ENCODE peak calls at places on chromosomes 5 and 9, in seven cellular contexts. N is transverse colon, O is tibial nerve, V is A549, B is stomach, Q is ovary, T is HepG2. Z is an unnamed sample.

GRCh38 chr5:112576298-112576925 is 157.3 kb upstream of the EPB41L4A start:
- DNase-seq in N (no peak), O (no peak), V (no peak), B (no peak), Q (no peak), T (no peak), Z (no peak)

GRCh38 chr9:113649054-113649453 is 185.5 kb downstream of the RGS3 start:
- DNase-seq in N (peak; percentile 34), O (no peak), V (no peak), B (no peak), Q (peak; percentile 67), T (no peak), Z (no peak)

GRCh38 chr9:110015759-110016158 is 192.2 kb downstream of the C9orf152 start:
- DNase-seq in N (no peak), O (no peak), V (peak; percentile 56), B (no peak), Q (no peak), T (no peak), Z (no peak)

GRCh38 chr5:142600611-142601360 is 85.1 kb downstream of the FGF1 start:
- DNase-seq in N (peak; percentile 18), O (peak; percentile 60), V (peak; percentile 31), B (peak; percentile 50), Q (peak; percentile 24), T (peak; percentile 10), Z (no peak)

GRCh38 chr9:118059520-118060278 is 355.5 kb downstream of the TLR4 start:
- DNase-seq in N (no peak), O (no peak), V (peak; percentile 2), B (peak; percentile 34), Q (no peak), T (peak; percentile 1), Z (no peak)

GRCh38 chr5:123204224-123204623 is 115.2 kb downstream of the PRDM6 start:
- DNase-seq in N (no peak), O (no peak), V (no peak), B (no peak), Q (no peak), T (no peak), Z (no peak)

GRCh38 chr9:25678147-25678666 is at the start of gene TUSC1:
- DNase-seq in N (peak; percentile 84), O (peak; percentile 54), V (peak; percentile 70), B (peak; percentile 75), Q (peak; percentile 90), T (no peak), Z (peak; percentile 93)

GRCh38 chr5:90866915-90867715 is 308.5 kb downstream of the ADGRV1 start:
- DNase-seq in N (no peak), O (no peak), V (peak; percentile 48), B (no peak), Q (no peak), T (peak; percentile 71), Z (no peak)

GRCh38 chr5:126016256-126016655 is 407.0 kb upstream of the GRAMD2B start:
- DNase-seq in N (no peak), O (no peak), V (no peak), B (no peak), Q (peak; percentile 26), T (no peak), Z (no peak)

GRCh38 chr9:114281421-114282103 is 41.3 kb upstream of the ORM1 start:
- DNase-seq in N (no peak), O (no peak), V (peak; percentile 32), B (no peak), Q (peak; percentile 93), T (no peak), Z (no peak)

GRCh38 chr9:120924698-120925534 is 1.7 kb downstream of the TRAF1 start:
- DNase-seq in N (no peak), O (no peak), V (no peak), B (no peak), Q (no peak), T (no peak), Z (no peak)

GRCh38 chr5:61330341-61330878 is 1.6 kb upstream of the ZSWIM6 start:
- DNase-seq in N (peak; percentile 64), O (no peak), V (peak; percentile 69), B (no peak), Q (peak; percentile 46), T (peak; percentile 10), Z (no peak)

GRCh38 chr5:169527863-169528262 is 55.7 kb upstream of the SPDL1 start:
- DNase-seq in N (no peak), O (no peak), V (no peak), B (no peak), Q (no peak), T (no peak), Z (no peak)

GRCh38 chr9:92969516-92970466 is 22.5 kb downstream of the FGD3 start:
- DNase-seq in N (no peak), O (no peak), V (no peak), B (peak; percentile 23), Q (no peak), T (no peak), Z (no peak)

GRCh38 chr5:133884525-133885311 is 83.7 kb downstream of the C5orf15 start:
- DNase-seq in N (no peak), O (no peak), V (no peak), B (no peak), Q (no peak), T (no peak), Z (no peak)

GRCh38 chr9:83706703-83707517 is 848 bp downstream of the UBQLN1 start:
- DNase-seq in N (peak; percentile 35), O (no peak), V (peak; percentile 28), B (peak; percentile 34), Q (peak; percentile 54), T (peak; percentile 30), Z (no peak)

GRCh38 chr9:116594552-116594951 is 92.6 kb upstream of the TRIM32 start:
- DNase-seq in N (no peak), O (no peak), V (peak; percentile 40), B (no peak), Q (no peak), T (no peak), Z (no peak)

GRCh38 chr5:164504141-164504772 is 998.8 kb downstream of the MAT2B start:
- DNase-seq in N (peak; percentile 15), O (no peak), V (peak; percentile 57), B (peak; percentile 36), Q (no peak), T (peak; percentile 34), Z (no peak)

GRCh38 chr9:134525841-134526797 is 115.5 kb upstream of the COL5A1 start:
- DNase-seq in N (no peak), O (peak; percentile 24), V (no peak), B (peak; percentile 27), Q (no peak), T (no peak), Z (no peak)

GRCh38 chr9:6113819-6114218 is 98.4 kb upstream of the RANBP6 start:
- DNase-seq in N (no peak), O (no peak), V (no peak), B (no peak), Q (no peak), T (no peak), Z (no peak)

GRCh38 chr5:143782588-143783386 is 29.2 kb upstream of the HMHB1 start:
- DNase-seq in N (no peak), O (no peak), V (no peak), B (no peak), Q (no peak), T (no peak), Z (no peak)

GRCh38 chr9:112379177-112380101 is 469 bp upstream of the HSDL2 start:
- DNase-seq in N (peak; percentile 100), O (peak; percentile 98), V (peak; percentile 99), B (peak; percentile 100), Q (peak; percentile 99), T (peak; percentile 96), Z (peak; percentile 100)
- TF ChIP-seq EP300 in N (no peak), O (peak; percentile 78), V (no peak), B (no peak), Q (no peak), T (no peak), Z (no peak)

GRCh38 chr5:116897291-116897690 is 322.7 kb upstream of the SEMA6A start:
- DNase-seq in N (no peak), O (no peak), V (no peak), B (no peak), Q (no peak), T (no peak), Z (no peak)
- TF ChIP-seq EP300 in N (no peak), O (no peak), V (no peak), B (no peak), Q (no peak), T (no peak), Z (no peak)

DNA sequence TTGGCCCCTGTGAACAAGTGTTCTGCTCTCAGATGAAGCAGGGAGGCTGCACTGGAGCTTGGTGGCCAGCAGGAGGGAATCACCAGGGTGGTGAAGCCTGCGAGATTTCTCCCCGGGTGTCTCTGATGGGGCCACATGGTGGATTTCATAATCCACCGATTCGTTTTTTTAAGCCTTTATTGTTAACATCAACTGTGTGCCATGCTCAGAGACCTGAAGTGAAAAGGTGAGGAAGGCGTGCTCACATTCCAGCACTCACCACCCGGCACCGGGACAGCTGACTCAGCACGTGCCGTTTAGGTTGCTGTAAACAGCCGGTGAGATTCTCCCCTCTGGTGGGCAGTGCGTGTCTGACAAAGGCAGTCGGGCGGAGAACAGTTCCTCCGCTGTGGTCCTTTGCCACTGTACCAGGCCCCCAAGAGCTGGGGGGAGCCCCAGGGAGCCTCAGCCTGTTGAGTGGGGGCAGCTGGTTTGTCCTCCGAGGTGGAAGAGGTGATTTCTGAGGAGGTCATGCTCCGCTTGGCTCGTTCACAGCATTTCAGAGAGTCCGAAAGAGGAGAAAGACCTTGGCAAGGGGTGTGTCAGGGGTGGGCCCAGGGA is 12.7 kb upstream of the AHRR start:
- DNase-seq in N (no peak), O (no peak), V (no peak), B (peak; percentile 48), Q (no peak), T (no peak), Z (no peak)
- TF ChIP-seq EP300 in N (no peak), O (no peak), V (no peak), B (no peak), Q (no peak), T (no peak), Z (no peak)

DNA sequence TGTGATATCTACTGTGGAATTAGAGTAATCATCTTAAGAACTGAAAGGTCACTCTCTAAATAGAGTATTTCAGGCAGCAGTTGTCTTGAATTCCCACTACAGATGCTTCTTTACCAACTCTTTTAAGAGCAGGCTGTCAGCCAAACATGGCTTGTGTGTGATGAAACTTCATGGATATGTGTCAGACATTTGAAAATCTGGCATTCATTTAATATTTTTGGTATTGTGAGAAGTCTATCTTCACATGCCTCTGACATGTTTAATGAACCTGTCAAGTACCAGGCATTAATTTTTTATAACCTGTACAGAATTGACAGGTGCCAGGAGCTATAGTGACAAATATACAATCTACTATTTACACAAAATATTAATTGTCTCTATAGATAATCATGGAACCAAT is 318.6 kb downstream of the CDH9 start:
- DNase-seq in N (no peak), O (no peak), V (no peak), B (no peak), Q (no peak), T (no peak), Z (no peak)
- TF ChIP-seq EP300 in N (no peak), O (no peak), V (no peak), B (no peak), Q (no peak), T (no peak), Z (no peak)

GRCh38 chr5:14487896-14488570 is 93.6 kb upstream of the OTULINL start:
- DNase-seq in N (no peak), O (no peak), V (no peak), B (no peak), Q (no peak), T (no peak), Z (no peak)
- TF ChIP-seq EP300 in N (no peak), O (no peak), V (no peak), B (no peak), Q (no peak), T (no peak), Z (no peak)

Z was measured in esophagus muscularis mucosa.